ENCODE peak calls at places on chromosomes 13 and 19, in nine cellular contexts. D is retinal pigment epithelial cell; A is Peyer's patch; M is heart left ventricle; K is CD4-positive, CD25-positive, alpha-beta regulatory T cell; F is foreskin fibroblast; E is epithelial cell of esophagus; N is A549; X is CD4-positive, alpha-beta memory T cell. G is an unnamed sample.
A peak's percentile ranks its signal among the peaks of the same experiment; 100 is the strongest.

GRCh38 chr19:19488041-19488874 is 27.1 kb downstream of the TSSK6 start:
- DNase-seq in D (no peak), A (no peak), M (no peak), K (no peak), F (peak; percentile 21), E (no peak), N (no peak), X (no peak), G (no peak)

GRCh38 chr13:76812206-76812882 is 73.9 kb downstream of the KCTD12 start:
- DNase-seq in D (no peak), A (no peak), M (peak; percentile 62), K (no peak), F (peak; percentile 87), E (no peak), N (no peak), X (no peak), G (no peak)

GRCh38 chr19:44260695-44261446 is 1.2 kb downstream of the ZNF233 start:
- DNase-seq in D (no peak), A (no peak), M (no peak), K (no peak), F (no peak), E (no peak), N (no peak), X (no peak), G (no peak)

GRCh38 chr13:25217023-25217909 is 45.2 kb upstream of the AMER2 start:
- DNase-seq in D (no peak), A (no peak), M (no peak), K (no peak), F (peak; percentile 47), E (peak; percentile 76), N (no peak), X (no peak), G (no peak)

GRCh38 chr13:80276371-80277289 is 64.3 kb downstream of the SPRY2 start:
- DNase-seq in D (peak; percentile 56), A (no peak), M (no peak), K (no peak), F (no peak), E (peak; percentile 59), N (no peak), X (no peak), G (no peak)

GRCh38 chr19:50486823-50487515 is 10.3 kb upstream of the GARIN5A start:
- DNase-seq in D (no peak), A (no peak), M (no peak), K (peak; percentile 29), F (no peak), E (peak; percentile 18), N (no peak), X (no peak), G (no peak)

GRCh38 chr19:31408460-31409124 is 59.4 kb upstream of the TSHZ3 start:
- DNase-seq in D (peak; percentile 75), A (no peak), M (peak; percentile 41), K (no peak), F (peak; percentile 58), E (peak; percentile 77), N (no peak), X (no peak), G (no peak)

GRCh38 chr13:23630349-23631093 is 60.3 kb downstream of the TNFRSF19 start:
- DNase-seq in D (no peak), A (no peak), M (no peak), K (no peak), F (no peak), E (no peak), N (no peak), X (no peak), G (no peak)

GRCh38 chr13:87675851-87676250 is 4.7 kb downstream of the SLITRK5 start:
- DNase-seq in D (no peak), A (no peak), M (no peak), K (no peak), F (no peak), E (no peak), N (no peak), X (no peak), G (no peak)

GRCh38 chr13:87677043-87677333 is 5.8 kb downstream of the SLITRK5 start:
- DNase-seq in D (no peak), A (no peak), M (no peak), K (no peak), F (no peak), E (no peak), N (no peak), X (no peak), G (no peak)

GRCh38 chr13:87676254-87677042 is 5.3 kb downstream of the SLITRK5 start:
- DNase-seq in D (no peak), A (no peak), M (no peak), K (no peak), F (no peak), E (no peak), N (no peak), X (peak; percentile 7), G (no peak)

GRCh38 chr13:87671824-87672603 is 843 bp downstream of the SLITRK5 start:
- DNase-seq in D (no peak), A (no peak), M (no peak), K (no peak), F (no peak), E (no peak), N (no peak), X (no peak), G (no peak)

DNA sequence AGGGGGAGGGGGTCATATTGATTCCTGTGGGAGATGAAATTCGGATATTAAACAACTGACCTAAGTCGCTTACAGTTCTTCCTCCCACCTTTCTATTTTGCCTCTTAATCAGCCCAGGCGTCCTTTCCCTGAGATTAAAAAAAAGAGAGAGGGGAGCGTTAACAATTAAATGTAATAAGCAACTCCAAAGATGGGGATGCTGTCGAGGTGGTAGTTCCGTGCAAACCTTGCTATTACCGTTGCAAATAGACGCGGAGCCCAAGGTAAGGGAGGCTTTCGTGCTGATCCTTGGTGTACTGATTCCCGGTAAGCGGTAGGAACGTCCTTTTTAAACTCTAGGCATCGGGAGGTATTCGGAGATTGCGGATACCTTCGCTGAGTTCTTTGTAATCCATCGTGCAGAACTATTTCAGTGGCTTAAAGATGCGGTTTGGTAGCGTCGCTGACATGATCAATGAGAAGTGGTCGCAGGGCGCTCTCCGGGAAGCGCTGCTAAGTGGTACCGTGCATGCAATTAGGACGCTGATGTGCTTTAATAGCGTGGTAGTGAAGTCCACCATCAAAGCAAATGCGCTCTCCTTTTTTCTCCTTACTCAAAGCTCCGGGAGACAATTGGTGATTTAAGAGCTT is 3.1 kb downstream of the SLITRK5 start:
- DNase-seq in D (no peak), A (no peak), M (no peak), K (no peak), F (no peak), E (no peak), N (no peak), X (no peak), G (no peak)
- H3K4me3 ChIP-seq in D (peak overlapping the region; percentile 73), A (no peak overlapping the region), M (no peak overlapping the region), K (no peak overlapping the region), F (peak overlapping the region; percentile 26), E (peak overlapping the region; percentile 48), N (no peak overlapping the region), X (no peak overlapping the region), G (no peak overlapping the region)

DNA sequence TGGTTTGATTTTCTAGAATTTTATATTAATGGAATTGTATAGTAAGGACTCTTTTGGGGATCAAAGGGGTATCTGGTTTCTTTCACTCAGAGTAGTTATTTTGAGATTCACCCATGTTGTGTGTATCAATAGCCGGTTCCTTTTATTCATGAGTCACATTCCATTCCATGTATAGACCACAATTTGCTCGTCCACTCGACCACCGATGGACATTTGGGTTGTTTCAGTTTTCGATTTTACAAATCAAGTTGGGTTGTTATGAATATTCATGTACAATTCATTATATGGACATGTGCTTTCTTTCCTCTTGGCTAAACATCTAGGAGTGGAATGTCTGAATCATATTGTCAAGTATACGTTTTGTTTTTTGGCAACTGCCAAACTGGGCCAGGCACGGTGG is 9.6 kb upstream of the EMP3 start:
- DNase-seq in D (no peak), A (no peak), M (no peak), K (no peak), F (no peak), E (no peak), N (no peak), X (no peak), G (no peak)
- H3K4me3 ChIP-seq in D (no peak overlapping the region), A (no peak overlapping the region), M (no peak overlapping the region), K (no peak overlapping the region), F (no peak overlapping the region), E (no peak overlapping the region), N (no peak overlapping the region), X (no peak overlapping the region), G (no peak overlapping the region)

DNA sequence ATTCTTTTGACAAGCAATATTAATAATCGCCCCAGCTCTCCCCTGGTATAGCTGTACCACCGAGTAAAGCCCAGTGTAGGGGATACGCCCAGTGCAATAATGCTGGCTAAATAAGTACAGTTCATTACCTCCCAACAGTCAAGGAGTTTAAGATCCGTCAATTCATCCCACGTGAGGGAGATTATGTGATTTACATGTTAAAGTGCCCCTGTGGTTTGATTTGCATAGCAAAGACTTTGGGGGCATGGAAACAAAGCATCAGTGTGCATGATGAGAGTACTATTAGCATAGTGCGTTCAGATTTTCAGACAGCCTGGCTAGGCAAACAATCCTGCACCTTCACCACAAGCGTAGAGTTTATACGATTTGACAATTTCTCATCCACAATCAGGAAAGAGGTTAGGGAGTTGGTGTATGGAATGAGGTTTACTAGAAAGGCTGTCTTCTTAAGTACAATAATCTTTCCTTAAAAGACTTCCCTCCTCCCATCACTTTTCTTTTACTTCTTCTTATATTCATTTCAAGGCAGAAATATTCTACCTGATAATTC is 754.0 kb downstream of the DIAPH3 start:
- DNase-seq in D (peak; percentile 92), A (no peak), M (no peak), K (no peak), F (no peak), E (no peak), N (no peak), X (no peak), G (no peak)
- H3K4me3 ChIP-seq in D (no peak overlapping the region), A (no peak overlapping the region), M (no peak overlapping the region), K (no peak overlapping the region), F (no peak overlapping the region), E (no peak overlapping the region), N (no peak overlapping the region), X (no peak overlapping the region), G (no peak overlapping the region)

GRCh38 chr19:4389511-4390016 is 10.8 kb downstream of the SH3GL1 start:
- DNase-seq in D (no peak), A (no peak), M (no peak), K (no peak), F (no peak), E (no peak), N (no peak), X (no peak), G (no peak)

GRCh38 chr19:4388171-4389063 is 11.9 kb downstream of the SH3GL1 start:
- DNase-seq in D (no peak), A (no peak), M (no peak), K (no peak), F (no peak), E (no peak), N (no peak), X (no peak), G (no peak)

GRCh38 chr19:4390017-4390861 is 10.1 kb downstream of the SH3GL1 start:
- DNase-seq in D (no peak), A (no peak), M (peak; percentile 65), K (no peak), F (no peak), E (no peak), N (no peak), X (no peak), G (no peak)

GRCh38 chr19:4390862-4391693 is 9.3 kb downstream of the SH3GL1 start:
- DNase-seq in D (peak; percentile 86), A (no peak), M (no peak), K (no peak), F (no peak), E (peak; percentile 69), N (no peak), X (no peak), G (no peak)

DNA sequence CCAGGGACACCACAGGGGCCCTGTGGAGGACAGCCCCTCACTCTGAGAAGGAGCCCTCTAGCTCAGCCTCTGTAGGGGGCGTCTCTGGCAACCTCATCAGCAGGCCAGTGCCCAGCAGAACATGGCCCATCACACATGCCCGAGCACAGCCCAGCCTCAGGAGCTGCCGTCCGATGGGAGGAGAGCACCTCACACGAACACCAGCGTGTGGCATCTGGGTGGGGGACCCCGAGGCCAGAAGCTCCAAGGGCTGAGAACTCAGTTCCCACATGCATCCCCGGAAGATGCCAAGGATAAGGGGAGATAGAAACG is 11.3 kb downstream of the SH3GL1 start:
- DNase-seq in D (no peak), A (no peak), M (no peak), K (no peak), F (no peak), E (no peak), N (no peak), X (no peak), G (no peak)
- H3K4me3 ChIP-seq in D (no peak overlapping the region), A (no peak overlapping the region), M (no peak overlapping the region), K (no peak overlapping the region), F (no peak overlapping the region), E (no peak overlapping the region), N (no peak overlapping the region), X (no peak overlapping the region), G (no peak overlapping the region)

G was measured in GM06990.